ENCODE peak calls at places on chromosomes 4 and X, in ten cellular contexts. A, Q, G, C, X, K, N, Y, U and D are unnamed samples.

GRCh38 chrX:23756165-23756564 is 13.1 kb upstream of the ACOT9 start:
- DNase-seq in A (peak; percentile 43), Q (peak; percentile 53), G (peak; percentile 66), C (peak; percentile 23), X (peak; percentile 6), K (peak; percentile 30), N (peak; percentile 43), Y (peak; percentile 46), U (peak; percentile 44), D (peak; percentile 48)

GRCh38 chrX:44012484-44013096 is 39.4 kb upstream of the NDP start:
- DNase-seq in A (peak; percentile 38), Q (no peak), G (peak; percentile 79), C (no peak), X (no peak), K (peak; percentile 86), N (peak; percentile 60), Y (peak; percentile 11), U (peak; percentile 1), D (peak; percentile 74)

GRCh38 chr4:7306566-7306965 is 114.2 kb downstream of the SORCS2 start:
- DNase-seq in A (no peak), Q (no peak), G (no peak), C (no peak), X (no peak), K (no peak), N (no peak), Y (no peak), U (no peak), D (no peak)

GRCh38 chr4:84870398-84871163 is 95.9 kb downstream of the WDFY3 start:
- DNase-seq in A (no peak), Q (no peak), G (peak; percentile 9), C (no peak), X (no peak), K (peak; percentile 91), N (peak; percentile 54), Y (no peak), U (no peak), D (no peak)

GRCh38 chr4:83189631-83190136 is 75.2 kb upstream of the PLAC8 start:
- DNase-seq in A (no peak), Q (no peak), G (no peak), C (no peak), X (no peak), K (no peak), N (no peak), Y (no peak), U (no peak), D (no peak)

GRCh38 chrX:49310371-49310770 is 6.9 kb downstream of the GAGE10 start:
- DNase-seq in A (no peak), Q (no peak), G (no peak), C (no peak), X (no peak), K (no peak), N (no peak), Y (no peak), U (no peak), D (no peak)

GRCh38 chr4:151250706-151251105 is 26.3 kb upstream of the PRSS48 start:
- DNase-seq in A (no peak), Q (no peak), G (no peak), C (no peak), X (no peak), K (no peak), N (no peak), Y (no peak), U (no peak), D (no peak)

GRCh38 chr4:158809611-158810486 is 41.0 kb downstream of the FNIP2 start:
- DNase-seq in A (peak; percentile 51), Q (no peak), G (peak; percentile 38), C (peak; percentile 26), X (no peak), K (peak; percentile 99), N (peak; percentile 73), Y (peak; percentile 70), U (no peak), D (peak; percentile 62)

GRCh38 chrX:22795680-22796079 is 204.1 kb upstream of the DDX53 start:
- DNase-seq in A (no peak), Q (no peak), G (no peak), C (no peak), X (no peak), K (peak; percentile 11), N (no peak), Y (no peak), U (no peak), D (no peak)

GRCh38 chr4:136281307-136281706 is 1251.0 kb downstream of the PCDH18 start:
- DNase-seq in A (no peak), Q (no peak), G (no peak), C (no peak), X (no peak), K (no peak), N (no peak), Y (no peak), U (no peak), D (no peak)

GRCh38 chr4:84673475-84674230 is 90.7 kb downstream of the CDS1 start:
- DNase-seq in A (no peak), Q (no peak), G (no peak), C (no peak), X (no peak), K (peak; percentile 93), N (peak; percentile 73), Y (no peak), U (no peak), D (no peak)

GRCh38 chr4:53913771-53914170 is 150.6 kb downstream of the CHIC2 start:
- DNase-seq in A (no peak), Q (no peak), G (no peak), C (no peak), X (no peak), K (no peak), N (no peak), Y (no peak), U (no peak), D (no peak)

GRCh38 chr4:133151681-133152329 is 2.7 kb downstream of the PCDH10 start:
- DNase-seq in A (no peak), Q (no peak), G (no peak), C (no peak), X (no peak), K (peak; percentile 64), N (peak; percentile 2), Y (no peak), U (no peak), D (no peak)

GRCh38 chrX:150781711-150782110 is 88.5 kb downstream of the MTMR1 start:
- DNase-seq in A (no peak), Q (no peak), G (no peak), C (no peak), X (no peak), K (no peak), N (no peak), Y (no peak), U (no peak), D (no peak)

GRCh38 chr4:73608677-73609594 is 11.3 kb downstream of the RASSF6 start:
- DNase-seq in A (no peak), Q (no peak), G (no peak), C (no peak), X (no peak), K (no peak), N (no peak), Y (no peak), U (no peak), D (no peak)

GRCh38 chr4:99617374-99617773 is 40.3 kb downstream of the C4orf54 start:
- DNase-seq in A (no peak), Q (no peak), G (no peak), C (no peak), X (no peak), K (no peak), N (no peak), Y (no peak), U (no peak), D (no peak)

GRCh38 chr4:141347738-141348524 is 127.2 kb downstream of the ZNF330 start:
- DNase-seq in A (no peak), Q (no peak), G (no peak), C (no peak), X (no peak), K (no peak), N (no peak), Y (no peak), U (no peak), D (no peak)

GRCh38 chr4:153466637-153467153 is 535 bp downstream of the TMEM131L start:
- DNase-seq in A (no peak), Q (peak; percentile 38), G (no peak), C (no peak), X (peak; percentile 23), K (no peak), N (peak; percentile 11), Y (no peak), U (no peak), D (no peak)